ENCODE peak calls at places on chromosomes 12 and 14, in eight cellular contexts. One of them, this sample, is unnamed.

GRCh38 chr12:52239767-52240166 is 6.7 kb downstream of the KRT7 start:
- DNase-seq in stimulated activated CD4-positive, alpha-beta T cell treated with anti-CD3 and anti-CD28 coated beads, Interleukin-1b, Interleukin-23, amount 100 ng/mL, for 1 hour: no peak
- DNase-seq in dorsolateral prefrontal cortex: no peak
- DNase-seq in NCI-H1694 treated with DMSO at 0.1 percent for 48 hours: no peak
- DNase-seq in hepatocyte: no peak
- DNase-seq in NB4: no peak
- DNase-seq in fibroblast of mammary gland: no peak
- DNase-seq in T follicular helper cell: no peak
- DNase-seq in this sample: no peak

GRCh38 chr12:115898670-115899069 is 378.8 kb downstream of the MED13L start:
- DNase-seq in stimulated activated CD4-positive, alpha-beta T cell treated with anti-CD3 and anti-CD28 coated beads, Interleukin-1b, Interleukin-23, amount 100 ng/mL, for 1 hour: no peak
- DNase-seq in dorsolateral prefrontal cortex: no peak
- DNase-seq in NCI-H1694 treated with DMSO at 0.1 percent for 48 hours: no peak
- DNase-seq in hepatocyte: no peak
- DNase-seq in NB4: peak; percentile 19
- DNase-seq in fibroblast of mammary gland: no peak
- DNase-seq in T follicular helper cell: no peak
- DNase-seq in this sample: no peak

GRCh38 chr14:35669782-35670181 is 135.8 kb downstream of the INSM2 start:
- DNase-seq in stimulated activated CD4-positive, alpha-beta T cell treated with anti-CD3 and anti-CD28 coated beads, Interleukin-1b, Interleukin-23, amount 100 ng/mL, for 1 hour: no peak
- DNase-seq in dorsolateral prefrontal cortex: no peak
- DNase-seq in NCI-H1694 treated with DMSO at 0.1 percent for 48 hours: no peak
- DNase-seq in hepatocyte: peak; percentile 51
- DNase-seq in NB4: no peak
- DNase-seq in fibroblast of mammary gland: peak; percentile 30
- DNase-seq in T follicular helper cell: no peak
- DNase-seq in this sample: no peak

GRCh38 chr12:102009796-102010195 is 52.0 kb downstream of the WASHC3 start:
- DNase-seq in stimulated activated CD4-positive, alpha-beta T cell treated with anti-CD3 and anti-CD28 coated beads, Interleukin-1b, Interleukin-23, amount 100 ng/mL, for 1 hour: no peak
- DNase-seq in dorsolateral prefrontal cortex: no peak
- DNase-seq in NCI-H1694 treated with DMSO at 0.1 percent for 48 hours: no peak
- DNase-seq in hepatocyte: no peak
- DNase-seq in NB4: no peak
- DNase-seq in fibroblast of mammary gland: no peak
- DNase-seq in T follicular helper cell: no peak
- DNase-seq in this sample: no peak

GRCh38 chr12:86137936-86138335 is 118.3 kb downstream of the MGAT4C start:
- DNase-seq in stimulated activated CD4-positive, alpha-beta T cell treated with anti-CD3 and anti-CD28 coated beads, Interleukin-1b, Interleukin-23, amount 100 ng/mL, for 1 hour: no peak
- DNase-seq in dorsolateral prefrontal cortex: no peak
- DNase-seq in NCI-H1694 treated with DMSO at 0.1 percent for 48 hours: no peak
- DNase-seq in hepatocyte: no peak
- DNase-seq in NB4: no peak
- DNase-seq in fibroblast of mammary gland: peak; percentile 84
- DNase-seq in T follicular helper cell: no peak
- DNase-seq in this sample: no peak

GRCh38 chr14:24013654-24014514 is 25.2 kb downstream of the DHRS4L2 start:
- DNase-seq in stimulated activated CD4-positive, alpha-beta T cell treated with anti-CD3 and anti-CD28 coated beads, Interleukin-1b, Interleukin-23, amount 100 ng/mL, for 1 hour: no peak
- DNase-seq in dorsolateral prefrontal cortex: peak; percentile 41
- DNase-seq in NCI-H1694 treated with DMSO at 0.1 percent for 48 hours: peak; percentile 73
- DNase-seq in hepatocyte: peak; percentile 76
- DNase-seq in NB4: peak; percentile 77
- DNase-seq in fibroblast of mammary gland: peak; percentile 77
- DNase-seq in T follicular helper cell: peak; percentile 26
- DNase-seq in this sample: no peak

GRCh38 chr14:70754989-70755388 is 54.3 kb downstream of the MAP3K9 start:
- DNase-seq in stimulated activated CD4-positive, alpha-beta T cell treated with anti-CD3 and anti-CD28 coated beads, Interleukin-1b, Interleukin-23, amount 100 ng/mL, for 1 hour: no peak
- DNase-seq in dorsolateral prefrontal cortex: no peak
- DNase-seq in NCI-H1694 treated with DMSO at 0.1 percent for 48 hours: no peak
- DNase-seq in hepatocyte: no peak
- DNase-seq in NB4: no peak
- DNase-seq in fibroblast of mammary gland: no peak
- DNase-seq in T follicular helper cell: no peak
- DNase-seq in this sample: no peak

GRCh38 chr12:8847435-8847834 is 25.0 kb downstream of the A2ML1 start:
- DNase-seq in stimulated activated CD4-positive, alpha-beta T cell treated with anti-CD3 and anti-CD28 coated beads, Interleukin-1b, Interleukin-23, amount 100 ng/mL, for 1 hour: no peak
- DNase-seq in dorsolateral prefrontal cortex: no peak
- DNase-seq in NCI-H1694 treated with DMSO at 0.1 percent for 48 hours: no peak
- DNase-seq in hepatocyte: no peak
- DNase-seq in NB4: no peak
- DNase-seq in fibroblast of mammary gland: no peak
- DNase-seq in T follicular helper cell: no peak
- DNase-seq in this sample: no peak

GRCh38 chr12:81128930-81129554 is 51.2 kb downstream of the ACSS3 start:
- DNase-seq in stimulated activated CD4-positive, alpha-beta T cell treated with anti-CD3 and anti-CD28 coated beads, Interleukin-1b, Interleukin-23, amount 100 ng/mL, for 1 hour: no peak
- DNase-seq in dorsolateral prefrontal cortex: peak; percentile 5
- DNase-seq in NCI-H1694 treated with DMSO at 0.1 percent for 48 hours: peak; percentile 66
- DNase-seq in hepatocyte: peak; percentile 66
- DNase-seq in NB4: peak; percentile 58
- DNase-seq in fibroblast of mammary gland: peak; percentile 60
- DNase-seq in T follicular helper cell: no peak
- DNase-seq in this sample: no peak

GRCh38 chr12:30515351-30515750 is 180.3 kb downstream of the IPO8 start:
- DNase-seq in stimulated activated CD4-positive, alpha-beta T cell treated with anti-CD3 and anti-CD28 coated beads, Interleukin-1b, Interleukin-23, amount 100 ng/mL, for 1 hour: no peak
- DNase-seq in dorsolateral prefrontal cortex: no peak
- DNase-seq in NCI-H1694 treated with DMSO at 0.1 percent for 48 hours: peak; percentile 60
- DNase-seq in hepatocyte: peak; percentile 30
- DNase-seq in NB4: peak; percentile 20
- DNase-seq in fibroblast of mammary gland: peak; percentile 45
- DNase-seq in T follicular helper cell: no peak
- DNase-seq in this sample: no peak

This sample was measured in cortex of kidney.